ENCODE peak calls at places on chromosomes 2 and 18, in four cellular contexts. L is CD4-positive, alpha-beta T cell; X is H9; T is cardiac muscle cell. K is an unnamed sample.

GRCh38 chr2:204950695-204951094 is 405.4 kb downstream of the PARD3B start:
- DNase-seq in X (no peak), L (no peak), T (no peak), K (no peak)

GRCh38 chr2:71880846-71881610 is 266.6 kb downstream of the CYP26B1 start:
- DNase-seq in T (no peak), X (no peak), L (no peak), K (no peak)

GRCh38 chr18:13377496-13377895 is 158.9 kb downstream of the LDLRAD4 start:
- DNase-seq in L (no peak), T (no peak), X (no peak), K (peak; percentile 77)

GRCh38 chr2:173578404-173579092 is 223.9 kb downstream of the CDCA7 start:
- DNase-seq in L (no peak), T (no peak), X (no peak), K (no peak)

GRCh38 chr2:23545391-23545790 is 160.4 kb downstream of the KLHL29 start:
- DNase-seq in T (no peak), X (no peak), L (no peak), K (no peak)

GRCh38 chr2:225660262-225661091 is 261.0 kb downstream of the NYAP2 start:
- DNase-seq in X (peak; percentile 50), L (peak; percentile 65), T (peak; percentile 80), K (peak; percentile 45)

GRCh38 chr2:122238006-122238559 is 482.6 kb downstream of the TSN start:
- DNase-seq in T (no peak), X (no peak), L (no peak), K (no peak)

GRCh38 chr2:98390571-98391476 is 44.6 kb downstream of the CNGA3 start:
- DNase-seq in T (no peak), L (no peak), X (no peak), K (no peak)

GRCh38 chr2:159035790-159036411 is 67.5 kb downstream of the TANC1 start:
- DNase-seq in X (peak; percentile 82), T (peak; percentile 68), L (no peak), K (no peak)

GRCh38 chr2:71479261-71479660 is 25.9 kb downstream of the DYSF start:
- DNase-seq in L (no peak), T (no peak), X (no peak), K (no peak)

GRCh38 chr2:78546843-78547242 is 478.7 kb upstream of the REG3G start:
- DNase-seq in L (no peak), T (no peak), X (no peak), K (no peak)

GRCh38 chr2:3075941-3076340 is 301.7 kb downstream of the EIPR1 start:
- DNase-seq in X (no peak), T (no peak), L (no peak), K (no peak)

GRCh38 chr2:31060397-31060796 is 77.8 kb downstream of the GALNT14 start:
- DNase-seq in L (no peak), T (no peak), X (no peak), K (no peak)

GRCh38 chr18:62564044-62564443 is 41.2 kb downstream of the ZCCHC2 start:
- DNase-seq in L (no peak), X (no peak), T (peak; percentile 7), K (no peak)

GRCh38 chr18:62566818-62567217 is 44.0 kb downstream of the ZCCHC2 start:
- DNase-seq in L (no peak), T (no peak), X (no peak), K (no peak)

GRCh38 chr18:62571037-62571436 is 48.2 kb downstream of the ZCCHC2 start:
- DNase-seq in X (no peak), T (no peak), L (no peak), K (no peak)

GRCh38 chr18:62569081-62569480 is 46.3 kb downstream of the ZCCHC2 start:
- DNase-seq in X (no peak), T (no peak), L (no peak), K (no peak)

GRCh38 chr18:62566199-62566598 is 43.4 kb downstream of the ZCCHC2 start:
- DNase-seq in L (no peak), X (no peak), T (peak; percentile 17), K (peak; percentile 63)
- TF ChIP-seq CTCF in L (peak; percentile 33), X (peak; percentile 56), T (no peak), K (peak; percentile 50)

GRCh38 chr18:10682368-10682714 is 156.5 kb downstream of the NAPG start:
- DNase-seq in T (no peak), L (no peak), X (no peak), K (no peak)
- TF ChIP-seq CTCF in T (no peak), L (no peak), X (peak; percentile 47), K (no peak)

GRCh38 chr2:191571163-191571769 is 106.7 kb upstream of the NABP1 start:
- DNase-seq in T (no peak), X (no peak), L (no peak), K (no peak)
- TF ChIP-seq CTCF in T (peak; percentile 37), X (peak; percentile 38), L (peak; percentile 62), K (peak; percentile 37)

DNA sequence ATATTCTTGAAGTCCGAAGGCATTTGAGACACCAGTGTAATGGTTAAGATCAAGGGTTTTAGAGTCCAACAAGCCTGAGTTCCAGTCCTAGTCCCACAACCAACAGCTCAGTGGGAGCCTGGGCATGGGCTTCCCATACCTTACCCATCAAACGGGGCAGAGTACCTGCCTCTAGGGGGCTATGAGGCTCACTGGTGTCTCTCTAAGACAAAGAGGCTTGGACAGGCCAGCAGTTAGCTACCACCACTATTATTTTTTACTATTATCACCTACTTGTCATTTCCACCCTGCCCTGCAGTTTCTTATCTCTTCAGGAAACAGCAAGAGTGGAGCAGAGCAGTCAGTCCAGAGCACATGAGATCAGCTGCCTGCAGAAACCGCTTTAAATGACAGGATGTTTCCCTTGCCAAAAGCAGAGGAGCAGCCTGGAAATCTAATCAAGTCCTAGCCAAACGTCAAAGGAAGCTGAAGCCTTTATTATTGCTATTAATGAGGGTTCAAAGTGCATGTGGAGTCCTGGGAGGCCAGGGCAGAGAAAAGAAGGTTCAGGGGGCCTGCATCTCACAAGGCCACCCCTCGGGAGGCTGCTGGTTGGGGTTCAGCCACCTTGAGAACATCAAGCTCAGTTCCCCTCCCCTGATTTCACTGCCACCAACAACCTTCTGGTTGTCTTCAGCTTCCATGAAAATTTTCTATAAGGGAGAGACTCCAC is 66.6 kb downstream of the STPG4 start:
- DNase-seq in T (no peak), L (no peak), X (peak; percentile 52), K (no peak)
- TF ChIP-seq CTCF in T (peak; percentile 36), L (no peak), X (peak; percentile 56), K (no peak)

GRCh38 chr2:189628817-189629552 is 32.3 kb upstream of the ASNSD1 start:
- DNase-seq in T (no peak), L (no peak), X (no peak), K (no peak)
- TF ChIP-seq CTCF in T (peak; percentile 21), L (no peak), X (no peak), K (no peak)

GRCh38 chr2:166404831-166405568 is 29.3 kb upstream of the SCN9A start:
- DNase-seq in X (no peak), T (no peak), L (no peak), K (no peak)
- TF ChIP-seq CTCF in X (no peak), T (no peak), L (no peak), K (no peak)

DNA sequence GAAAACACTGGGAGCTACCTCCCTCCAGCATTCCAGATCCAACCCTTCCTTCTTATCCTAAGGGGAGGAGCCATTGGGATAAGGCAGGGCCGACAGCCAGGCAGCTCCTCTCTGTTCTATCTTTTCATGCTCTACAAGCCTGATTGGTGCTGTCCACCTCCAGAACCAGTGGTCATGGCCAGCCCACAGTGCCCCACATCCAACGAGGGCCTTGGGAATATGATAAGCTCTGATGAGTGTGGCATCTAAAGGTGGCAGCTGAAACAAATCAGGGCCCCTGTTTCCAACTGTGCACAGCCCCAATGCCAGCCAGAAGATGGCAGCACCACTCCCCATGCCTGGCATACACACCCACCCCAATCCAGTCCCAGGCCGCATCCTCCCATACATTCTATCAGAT is 329.3 kb downstream of the C1D start:
- DNase-seq in T (peak; percentile 41), X (peak; percentile 69), L (no peak), K (no peak)
- TF ChIP-seq CTCF in T (peak; percentile 56), X (peak; percentile 77), L (no peak), K (no peak)

DNA sequence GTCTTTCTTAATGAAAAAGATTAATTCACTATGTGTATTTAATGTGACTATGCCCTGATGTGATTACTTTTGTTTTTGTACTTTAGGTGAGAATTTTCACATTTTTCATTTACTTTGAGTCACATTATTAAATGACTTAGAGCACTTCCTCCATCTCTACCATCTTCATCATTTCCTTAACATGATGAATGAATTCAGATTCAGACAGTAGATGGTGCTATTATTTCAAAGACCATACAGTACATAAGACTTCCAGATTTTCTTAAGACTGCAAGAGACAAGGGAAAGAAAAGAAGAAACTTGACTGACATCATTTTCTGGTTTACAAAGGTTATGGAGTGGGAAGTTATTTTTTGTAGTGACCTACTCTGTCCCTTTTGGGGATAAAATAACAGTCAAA is 1010.6 kb upstream of the NXPH2 start:
- DNase-seq in X (no peak), L (no peak), T (peak; percentile 21), K (no peak)
- TF ChIP-seq CTCF in X (peak; percentile 58), L (no peak), T (peak; percentile 34), K (no peak)

K was measured in CD14-positive monocyte.